ENCODE peak calls at places on chromosome 22, in seven cellular contexts. One of them, this sample, is unnamed. For H3K36me3, the result is how much of the 10 kb centered on the place peaks cover.

GRCh38 chr22:42966389-42966998 is 48.5 kb downstream of the PACSIN2 start:
- DNase-seq in Panc1: no peak
- DNase-seq in mammary epithelial cell: no peak
- DNase-seq in GM23338: no peak
- DNase-seq in uterus: no peak
- DNase-seq in PC-3: no peak
- DNase-seq in brain microvascular endothelial cell: no peak
- DNase-seq in this sample: peak

GRCh38 chr22:26615149-26615548 is 2.7 kb downstream of the CRYBB1 start:
- DNase-seq in mammary epithelial cell: no peak
- DNase-seq in uterus: no peak
- DNase-seq in PC-3: no peak
- DNase-seq in GM23338: no peak
- DNase-seq in Panc1: no peak
- DNase-seq in brain microvascular endothelial cell: no peak
- DNase-seq in this sample: no peak

GRCh38 chr22:19109198-19110063 is 12.8 kb downstream of the DGCR2 start:
- DNase-seq in uterus: no peak
- DNase-seq in mammary epithelial cell: peak
- DNase-seq in GM23338: no peak
- DNase-seq in brain microvascular endothelial cell: no peak
- DNase-seq in Panc1: no peak
- DNase-seq in PC-3: no peak
- DNase-seq in this sample: peak

GRCh38 chr22:38292694-38293093 is 19.9 kb upstream of the TMEM184B start:
- DNase-seq in mammary epithelial cell: no peak
- DNase-seq in GM23338: no peak
- DNase-seq in uterus: no peak
- DNase-seq in brain microvascular endothelial cell: peak
- DNase-seq in Panc1: no peak
- DNase-seq in PC-3: no peak
- DNase-seq in this sample: no peak

GRCh38 chr22:43471186-43471585 is 59.4 kb downstream of the MPPED1 start:
- DNase-seq in mammary epithelial cell: no peak
- DNase-seq in uterus: no peak
- DNase-seq in brain microvascular endothelial cell: no peak
- DNase-seq in PC-3: no peak
- DNase-seq in GM23338: no peak
- DNase-seq in Panc1: no peak
- DNase-seq in this sample: no peak

GRCh38 chr22:36465232-36466021 is 16.0 kb downstream of the TXN2 start:
- DNase-seq in mammary epithelial cell: peak
- DNase-seq in PC-3: peak
- DNase-seq in Panc1: peak
- DNase-seq in uterus: peak
- DNase-seq in GM23338: no peak
- DNase-seq in brain microvascular endothelial cell: peak
- DNase-seq in this sample: no peak

GRCh38 chr22:40024201-40025061 is 29.7 kb downstream of the FAM83F start:
- DNase-seq in brain microvascular endothelial cell: peak
- DNase-seq in PC-3: peak
- DNase-seq in Panc1: peak
- DNase-seq in uterus: no peak
- DNase-seq in mammary epithelial cell: peak
- DNase-seq in GM23338: peak
- DNase-seq in this sample: peak

GRCh38 chr22:49008682-49009235 is 818.9 kb downstream of the BRD1 start:
- DNase-seq in brain microvascular endothelial cell: no peak
- DNase-seq in mammary epithelial cell: no peak
- DNase-seq in Panc1: no peak
- DNase-seq in GM23338: no peak
- DNase-seq in uterus: no peak
- DNase-seq in PC-3: no peak
- DNase-seq in this sample: no peak

GRCh38 chr22:46964773-46965550 is 202.5 kb downstream of the TBC1D22A start:
- DNase-seq in Panc1: no peak
- DNase-seq in GM23338: peak
- DNase-seq in uterus: no peak
- DNase-seq in mammary epithelial cell: no peak
- DNase-seq in PC-3: no peak
- DNase-seq in brain microvascular endothelial cell: no peak
- DNase-seq in this sample: no peak

GRCh38 chr22:40040927-40041326 is 46.2 kb downstream of the FAM83F start:
- DNase-seq in GM23338: no peak
- DNase-seq in Panc1: no peak
- DNase-seq in mammary epithelial cell: peak
- DNase-seq in PC-3: peak
- DNase-seq in brain microvascular endothelial cell: peak
- DNase-seq in uterus: peak
- DNase-seq in this sample: peak

GRCh38 chr22:27800250-27801131 is 1.1 kb downstream of the MN1 start:
- DNase-seq in GM23338: no peak
- DNase-seq in Panc1: no peak
- DNase-seq in mammary epithelial cell: peak
- DNase-seq in uterus: peak
- DNase-seq in brain microvascular endothelial cell: no peak
- DNase-seq in PC-3: no peak
- DNase-seq in this sample: peak

GRCh38 chr22:40679964-40680818 is 907 bp downstream of the MCHR1 start:
- DNase-seq in GM23338: peak
- DNase-seq in uterus: no peak
- DNase-seq in brain microvascular endothelial cell: peak
- DNase-seq in Panc1: no peak
- DNase-seq in PC-3: no peak
- DNase-seq in mammary epithelial cell: no peak
- DNase-seq in this sample: peak

GRCh38 chr22:41091139-41092022 is 1.0 kb upstream of the EP300 start:
- DNase-seq in GM23338: peak
- DNase-seq in brain microvascular endothelial cell: peak
- DNase-seq in uterus: peak
- DNase-seq in PC-3: peak
- DNase-seq in Panc1: peak
- DNase-seq in mammary epithelial cell: peak
- DNase-seq in this sample: peak

GRCh38 chr22:33917744-33918406 is 2.4 kb downstream of the LARGE1 start:
- DNase-seq in GM23338: peak
- DNase-seq in PC-3: no peak
- DNase-seq in Panc1: no peak
- DNase-seq in uterus: no peak
- DNase-seq in mammary epithelial cell: no peak
- DNase-seq in brain microvascular endothelial cell: no peak
- DNase-seq in this sample: no peak
- TF ChIP-seq CTCF in GM23338: peak
- TF ChIP-seq CTCF in PC-3: no peak
- TF ChIP-seq CTCF in Panc1: peak
- TF ChIP-seq CTCF in uterus: peak
- TF ChIP-seq CTCF in mammary epithelial cell: no peak
- TF ChIP-seq CTCF in brain microvascular endothelial cell: peak
- TF ChIP-seq CTCF in this sample: no peak

GRCh38 chr22:20989323-20990138 is 7.4 kb downstream of the LZTR1 start:
- DNase-seq in uterus: no peak
- DNase-seq in mammary epithelial cell: no peak
- DNase-seq in PC-3: no peak
- DNase-seq in brain microvascular endothelial cell: no peak
- DNase-seq in Panc1: no peak
- DNase-seq in GM23338: no peak
- DNase-seq in this sample: no peak
- H3K36me3 ChIP-seq in uterus: under half
- H3K36me3 ChIP-seq in mammary epithelial cell: under half
- H3K36me3 ChIP-seq in PC-3: under half
- H3K36me3 ChIP-seq in brain microvascular endothelial cell: half or more
- H3K36me3 ChIP-seq in Panc1: under half
- H3K36me3 ChIP-seq in GM23338: under half
- H3K36me3 ChIP-seq in this sample: under half

GRCh38 chr22:50683086-50683993 is 10.7 kb downstream of the SHANK3 start:
- DNase-seq in mammary epithelial cell: no peak
- DNase-seq in uterus: no peak
- DNase-seq in GM23338: no peak
- DNase-seq in PC-3: no peak
- DNase-seq in Panc1: no peak
- DNase-seq in brain microvascular endothelial cell: no peak
- DNase-seq in this sample: no peak

GRCh38 chr22:50683994-50684371 is 11.4 kb downstream of the SHANK3 start:
- DNase-seq in Panc1: no peak
- DNase-seq in mammary epithelial cell: no peak
- DNase-seq in brain microvascular endothelial cell: no peak
- DNase-seq in GM23338: no peak
- DNase-seq in PC-3: no peak
- DNase-seq in uterus: no peak
- DNase-seq in this sample: no peak

GRCh38 chr22:50684986-50685385 is 12.4 kb downstream of the SHANK3 start:
- DNase-seq in GM23338: no peak
- DNase-seq in brain microvascular endothelial cell: peak
- DNase-seq in Panc1: no peak
- DNase-seq in uterus: no peak
- DNase-seq in PC-3: no peak
- DNase-seq in mammary epithelial cell: no peak
- DNase-seq in this sample: no peak

GRCh38 chr22:50686794-50687193 is 14.2 kb downstream of the SHANK3 start:
- DNase-seq in brain microvascular endothelial cell: no peak
- DNase-seq in GM23338: no peak
- DNase-seq in Panc1: no peak
- DNase-seq in mammary epithelial cell: no peak
- DNase-seq in PC-3: no peak
- DNase-seq in uterus: no peak
- DNase-seq in this sample: no peak

DNA sequence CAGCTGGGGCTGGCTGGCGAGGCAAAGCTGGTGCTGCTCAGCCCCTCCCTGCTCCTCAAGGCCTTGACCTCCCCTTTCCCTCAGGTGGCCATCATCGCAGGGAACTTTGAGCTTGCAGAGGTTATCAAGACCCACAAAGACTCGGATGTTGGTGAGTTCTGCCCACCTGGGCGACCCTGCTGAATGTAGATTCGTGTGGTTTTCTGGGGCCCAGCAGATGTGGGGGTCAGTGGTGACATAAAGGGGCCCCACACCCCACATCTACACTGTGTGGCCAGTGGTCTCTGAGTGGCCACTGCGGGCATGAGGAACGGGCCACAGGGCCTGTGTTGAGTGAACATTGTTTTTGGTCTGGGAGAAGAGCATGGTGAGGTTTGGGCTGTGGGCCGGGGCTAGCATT is 11.9 kb downstream of the SHANK3 start:
- DNase-seq in brain microvascular endothelial cell: no peak
- DNase-seq in PC-3: no peak
- DNase-seq in GM23338: no peak
- DNase-seq in mammary epithelial cell: no peak
- DNase-seq in uterus: no peak
- DNase-seq in Panc1: no peak
- DNase-seq in this sample: no peak
- H3K27ac ChIP-seq in brain microvascular endothelial cell: no peak
- H3K27ac ChIP-seq in PC-3: no peak
- H3K27ac ChIP-seq in GM23338: no peak
- H3K27ac ChIP-seq in mammary epithelial cell: no peak
- H3K27ac ChIP-seq in uterus: no peak
- H3K27ac ChIP-seq in Panc1: no peak
- H3K27ac ChIP-seq in this sample: no peak

DNA sequence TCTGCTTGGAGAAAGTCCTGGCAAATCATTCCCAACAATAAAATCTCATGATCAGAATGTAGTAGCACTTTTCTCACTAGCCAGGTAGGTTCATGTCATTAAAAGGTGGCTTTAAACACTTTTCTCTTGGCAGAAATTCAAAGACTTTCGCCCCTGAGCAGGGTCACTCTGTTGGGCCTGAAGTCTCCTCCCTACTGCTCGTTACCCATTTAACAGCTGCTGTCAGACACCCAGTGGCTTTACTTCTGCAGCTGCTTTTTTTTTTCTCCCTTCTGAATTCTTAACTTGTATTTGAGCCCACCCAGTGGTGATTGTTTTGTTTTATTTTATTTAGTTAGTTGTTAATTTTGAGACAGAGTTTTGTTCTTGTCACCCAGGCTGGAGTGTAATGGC is 25.0 kb downstream of the ARHGAP8 start:
- DNase-seq in Panc1: no peak
- DNase-seq in brain microvascular endothelial cell: no peak
- DNase-seq in PC-3: no peak
- DNase-seq in mammary epithelial cell: no peak
- DNase-seq in uterus: no peak
- DNase-seq in GM23338: no peak
- DNase-seq in this sample: no peak
- TF ChIP-seq CTCF in Panc1: no peak
- TF ChIP-seq CTCF in brain microvascular endothelial cell: no peak
- TF ChIP-seq CTCF in PC-3: no peak
- TF ChIP-seq CTCF in mammary epithelial cell: no peak
- TF ChIP-seq CTCF in uterus: no peak
- TF ChIP-seq CTCF in GM23338: no peak
- TF ChIP-seq CTCF in this sample: no peak

This sample was measured in A673.